ENCODE peak calls at places on chromosomes 12 and 14, in five cellular contexts. H is epithelial cell of proximal tubule, K is uterus, T is ovary, E is epithelial cell of esophagus. I is an unnamed sample.

GRCh38 chr12:32126720-32127119 is 20.1 kb downstream of the BICD1 start:
- DNase-seq in T (no peak), E (peak), K (no peak), H (no peak), I (no peak)

GRCh38 chr12:128800606-128801005 is 23.2 kb downstream of the SLC15A4 start:
- DNase-seq in E (no peak), K (no peak), T (no peak), H (no peak), I (no peak)

GRCh38 chr12:80861636-80862378 is 75.9 kb downstream of the LIN7A start:
- DNase-seq in E (peak), K (no peak), H (no peak), T (no peak), I (no peak)

GRCh38 chr12:63889721-63890509 is 45.4 kb downstream of the SRGAP1 start:
- DNase-seq in K (no peak), T (no peak), E (no peak), H (no peak), I (no peak)

GRCh38 chr14:36529062-36529461 is 9.0 kb upstream of the NKX2-1 start:
- DNase-seq in T (no peak), H (no peak), E (no peak), K (no peak), I (no peak)

GRCh38 chr14:90408713-90409112 is 11.9 kb downstream of the CALM1 start:
- DNase-seq in T (no peak), H (no peak), K (no peak), E (no peak), I (no peak)

GRCh38 chr12:80622271-80622670 is 85.2 kb upstream of the MYF6 start:
- DNase-seq in H (no peak), E (peak), T (no peak), K (no peak), I (no peak)

GRCh38 chr12:85865905-85866304 is 8.2 kb upstream of the NTS start:
- DNase-seq in E (peak), H (no peak), K (no peak), T (no peak), I (no peak)

GRCh38 chr12:18752280-18752920 is 14.5 kb downstream of the CAPZA3 start:
- DNase-seq in H (peak), T (no peak), K (peak), E (peak), I (no peak)

GRCh38 chr14:76486251-76486743 is 110.4 kb downstream of the ESRRB start:
- DNase-seq in T (no peak), E (no peak), K (no peak), H (no peak), I (no peak)

GRCh38 chr14:23605931-23606585 is 27.5 kb upstream of the JPH4 start:
- DNase-seq in E (peak), T (no peak), H (no peak), K (no peak), I (no peak)

GRCh38 chr12:113179023-113179422 is 6.3 kb downstream of the DDX54 start:
- DNase-seq in H (no peak), T (no peak), K (no peak), E (no peak), I (no peak)

GRCh38 chr12:98559666-98560065 is 33.8 kb upstream of the SLC25A3 start:
- DNase-seq in E (no peak), T (no peak), H (no peak), K (no peak), I (no peak)

GRCh38 chr14:25049559-25050493 is at the start of gene STXBP6:
- DNase-seq in H (no peak), K (peak), E (peak), T (peak), I (peak)

GRCh38 chr14:55889124-55889523 is 229.1 kb upstream of the PELI2 start:
- DNase-seq in H (no peak), E (peak), T (no peak), K (no peak), I (no peak)

GRCh38 chr12:71865166-71865713 is 25.7 kb downstream of the TBC1D15 start:
- DNase-seq in T (no peak), H (peak), E (peak), K (no peak), I (no peak)

GRCh38 chr12:46472893-46473633 is 100.5 kb upstream of the SLC38A2 start:
- DNase-seq in K (no peak), H (no peak), T (no peak), E (peak), I (no peak)

GRCh38 chr12:67426067-67426466 is 156.9 kb downstream of the CAND1 start:
- DNase-seq in H (peak), E (peak), K (no peak), T (no peak), I (no peak)

GRCh38 chr14:29663281-29663801 is 264.3 kb downstream of the PRKD1 start:
- DNase-seq in H (no peak), E (no peak), T (no peak), K (no peak), I (no peak)

GRCh38 chr12:108350511-108350910 is 11.4 kb upstream of the CMKLR1 start:
- DNase-seq in K (no peak), H (no peak), T (no peak), E (no peak), I (no peak)

GRCh38 chr14:74571901-74572828 is 39.9 kb downstream of the LTBP2 start:
- DNase-seq in H (peak), E (peak), K (peak), T (peak), I (no peak)

GRCh38 chr14:54002653-54003052 is 46.0 kb upstream of the BMP4 start:
- DNase-seq in E (no peak), K (no peak), T (no peak), H (no peak), I (no peak)

GRCh38 chr12:101485015-101485414 is 9.9 kb downstream of the SPIC start:
- DNase-seq in H (no peak), E (no peak), T (no peak), K (no peak), I (no peak)

GRCh38 chr12:82688035-82688501 is 1.4 kb downstream of the TMTC2 start:
- DNase-seq in H (no peak), K (no peak), E (no peak), T (no peak), I (no peak)
- TF ChIP-seq CTCF in H (peak), K (peak), E (no peak), T (no peak), I (no peak)

DNA sequence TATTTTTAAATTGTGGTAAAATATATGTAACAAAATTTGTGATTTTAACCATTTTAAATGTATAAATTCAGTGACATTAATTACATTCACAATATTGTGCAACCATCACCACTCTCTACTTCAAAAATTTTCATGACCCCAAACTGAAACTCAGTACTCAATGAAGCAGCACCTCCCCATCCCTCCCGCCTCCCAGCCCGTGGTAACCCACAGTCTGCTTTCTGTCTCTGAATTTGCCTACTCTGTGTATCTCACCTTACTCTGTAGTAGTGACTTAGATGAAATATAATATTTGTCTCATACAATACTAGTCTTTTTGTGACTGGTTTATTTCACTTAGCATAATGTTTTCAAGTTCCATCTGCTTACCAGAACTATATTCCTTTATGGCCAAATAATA is 36.2 kb downstream of the EML1 start:
- DNase-seq in K (no peak), T (no peak), H (no peak), E (no peak), I (no peak)
- TF ChIP-seq CTCF in K (no peak), T (no peak), H (no peak), E (no peak), I (no peak)

GRCh38 chr14:47539065-47539464 is 136.3 kb downstream of the MDGA2 start:
- DNase-seq in T (no peak), H (no peak), K (no peak), E (no peak), I (no peak)
- TF ChIP-seq CTCF in T (no peak), H (peak), K (no peak), E (no peak), I (no peak)

GRCh38 chr12:43282106-43282505 is 269.9 kb downstream of the ADAMTS20 start:
- DNase-seq in H (no peak), E (peak), K (no peak), T (no peak), I (no peak)
- TF ChIP-seq CTCF in H (peak), E (peak), K (peak), T (no peak), I (no peak)

DNA sequence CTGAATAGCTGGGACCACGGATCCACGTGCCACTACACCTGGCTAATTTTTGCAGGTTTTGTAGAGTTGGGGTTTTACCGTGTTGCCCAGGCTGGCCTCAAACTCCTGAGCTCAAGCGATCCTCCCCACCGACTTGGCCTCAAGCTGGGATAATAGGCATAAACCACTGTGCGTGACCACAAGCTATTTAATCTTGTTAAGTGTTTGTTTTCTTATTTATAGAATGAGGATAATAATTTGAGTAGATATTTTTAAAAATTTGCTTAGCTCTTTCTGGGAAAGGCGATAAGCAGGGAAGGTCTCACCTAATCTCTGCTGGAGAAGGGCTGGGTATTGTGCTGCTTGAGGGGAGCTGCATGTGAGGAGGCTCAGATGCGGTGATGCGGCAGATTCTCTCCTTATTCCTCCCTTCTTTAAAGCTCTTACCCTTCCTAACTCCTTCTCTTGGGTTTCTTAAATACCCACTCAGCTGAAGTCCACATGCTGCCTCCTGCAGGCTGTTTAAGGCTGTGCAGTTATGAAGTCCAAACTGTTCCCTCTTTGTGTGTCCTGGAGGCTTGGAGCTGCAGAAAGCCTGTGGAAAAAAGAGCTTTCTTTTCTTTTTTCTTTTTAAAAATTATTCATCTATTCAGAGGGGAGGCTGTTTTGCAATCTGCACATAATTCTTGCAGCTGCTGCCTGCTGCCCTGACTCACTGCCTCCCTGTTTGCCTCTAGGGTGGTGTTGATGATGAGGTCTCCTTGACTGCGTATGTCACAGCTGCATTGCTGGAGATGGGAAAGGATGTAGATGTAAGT is 37.9 kb downstream of the A2ML1 start:
- DNase-seq in H (peak), K (peak), T (peak), E (peak), I (no peak)
- TF ChIP-seq CTCF in H (peak), K (peak), T (no peak), E (peak), I (no peak)

GRCh38 chr12:132921685-132922084 is 34.3 kb upstream of the CHFR start:
- DNase-seq in H (no peak), K (no peak), E (no peak), T (no peak), I (no peak)
- TF ChIP-seq CTCF in H (peak), K (no peak), E (peak), T (no peak), I (no peak)

GRCh38 chr12:57005980-57006808 is at the start of gene ZBTB39:
- DNase-seq in E (peak), H (no peak), K (peak), T (peak), I (no peak)
- TF ChIP-seq CTCF in E (peak), H (peak), K (peak), T (peak), I (no peak)

GRCh38 chr12:3446653-3447270 is 44.2 kb upstream of the PRMT8 start:
- DNase-seq in K (no peak), H (no peak), E (no peak), T (no peak), I (no peak)
- TF ChIP-seq CTCF in K (no peak), H (no peak), E (no peak), T (no peak), I (no peak)

I was measured in omental fat pad.